ENCODE peak calls at places on chromosomes 2 and 18, in five cellular contexts. D is H9; B is GM23248; L is aorta; N is CD8-positive, alpha-beta memory T cell. U is an unnamed sample.

GRCh38 chr2:151410485-151410833 is 757 bp downstream of the RIF1 start:
- DNase-seq in D (no peak), B (peak), L (peak), N (peak), U (peak)

GRCh38 chr18:44725300-44726096 is 44.8 kb downstream of the SETBP1 start:
- DNase-seq in D (no peak), B (peak), L (peak), N (no peak), U (no peak)

GRCh38 chr2:227818569-227819397 is 5.1 kb downstream of the CCL20 start:
- DNase-seq in D (no peak), B (no peak), L (peak), N (no peak), U (no peak)

GRCh38 chr2:128467321-128467901 is 148.7 kb upstream of the HS6ST1 start:
- DNase-seq in D (peak), B (peak), L (no peak), N (no peak), U (no peak)

GRCh38 chr2:216664593-216665034 is 30.7 kb downstream of the IGFBP5 start:
- DNase-seq in D (no peak), B (peak), L (peak), N (no peak), U (no peak)

GRCh38 chr18:7567487-7568425 is 640 bp downstream of the PTPRM start:
- DNase-seq in D (peak), B (peak), L (peak), N (no peak), U (no peak)

GRCh38 chr2:121417826-121418225 is 112.9 kb upstream of the RNU4ATAC start:
- DNase-seq in D (no peak), B (no peak), L (no peak), N (no peak), U (no peak)

GRCh38 chr2:628651-629050 is 48.6 kb downstream of the TMEM18 start:
- DNase-seq in D (no peak), B (no peak), L (no peak), N (no peak), U (no peak)

GRCh38 chr2:41042343-41042742 is 590.5 kb upstream of the SLC8A1 start:
- DNase-seq in D (no peak), B (peak), L (no peak), N (no peak), U (no peak)

GRCh38 chr18:75107196-75107930 is 101.6 kb downstream of the PTGR3 start:
- DNase-seq in D (no peak), B (no peak), L (no peak), N (no peak), U (no peak)

GRCh38 chr18:12908706-12909105 is 24.7 kb upstream of the PTPN2 start:
- DNase-seq in D (no peak), B (peak), L (no peak), N (no peak), U (no peak)

GRCh38 chr18:76459687-76460350 is 35.2 kb downstream of the ZNF516 start:
- DNase-seq in D (peak), B (peak), L (peak), N (no peak), U (no peak)

GRCh38 chr2:39494784-39495251 is 57.7 kb upstream of the MAP4K3 start:
- DNase-seq in D (no peak), B (peak), L (peak), N (no peak), U (no peak)

GRCh38 chr2:186170693-186171092 is 315.4 kb upstream of the ZC3H15 start:
- DNase-seq in D (no peak), B (no peak), L (no peak), N (no peak), U (no peak)

GRCh38 chr2:185978634-185979405 is 240.2 kb downstream of the FSIP2 start:
- DNase-seq in D (no peak), B (peak), L (no peak), N (no peak), U (no peak)

GRCh38 chr2:18237298-18237697 is 323.2 kb downstream of the RDH14 start:
- DNase-seq in D (no peak), B (no peak), L (no peak), N (no peak), U (no peak)

GRCh38 chr2:53896864-53897263 is 37.1 kb upstream of the GPR75 start:
- DNase-seq in D (no peak), B (peak), L (no peak), N (no peak), U (no peak)

GRCh38 chr2:8255448-8255800 is 426.4 kb upstream of the ID2 start:
- DNase-seq in D (peak), B (peak), L (no peak), N (no peak), U (no peak)

GRCh38 chr18:23977103-23977502 is 37.5 kb upstream of the TTC39C start:
- DNase-seq in D (no peak), B (no peak), L (no peak), N (no peak), U (no peak)

GRCh38 chr2:120908314-120908975 is 172.8 kb downstream of the GLI2 start:
- DNase-seq in D (no peak), B (peak), L (peak), N (no peak), U (no peak)

GRCh38 chr2:184921676-184922075 is 323.3 kb downstream of the ZNF804A start:
- DNase-seq in D (no peak), B (no peak), L (no peak), N (no peak), U (no peak)

GRCh38 chr18:55419939-55420664 is 167.9 kb downstream of the TCF4 start:
- DNase-seq in D (no peak), B (peak), L (no peak), N (no peak), U (no peak)

GRCh38 chr2:241191101-241191500 is 2.6 kb downstream of the ANO7 start:
- DNase-seq in D (no peak), B (no peak), L (no peak), N (no peak), U (no peak)

GRCh38 chr2:27407798-27408491 is 1.4 kb downstream of the PPM1G start:
- DNase-seq in D (peak), B (peak), L (no peak), N (no peak), U (no peak)

GRCh38 chr2:11872247-11872947 is 126.0 kb downstream of the LPIN1 start:
- DNase-seq in D (no peak), B (no peak), L (no peak), N (no peak), U (no peak)

GRCh38 chr2:220703279-220703678 is 868.8 kb downstream of the EPHA4 start:
- DNase-seq in D (no peak), B (peak), L (no peak), N (no peak), U (no peak)

GRCh38 chr2:10392548-10392947 is 55.6 kb downstream of the ODC1 start:
- DNase-seq in D (no peak), B (no peak), L (no peak), N (no peak), U (no peak)

GRCh38 chr2:129817175-129817574 is 162.3 kb upstream of the RAB6C start:
- DNase-seq in D (no peak), B (no peak), L (no peak), N (no peak), U (no peak)

GRCh38 chr2:215684448-215685217 is 248.8 kb upstream of the FN1 start:
- DNase-seq in D (no peak), B (peak), L (no peak), N (no peak), U (no peak)

GRCh38 chr2:127814677-127815076 is 3.7 kb upstream of the WDR33 start:
- DNase-seq in D (no peak), B (no peak), L (no peak), N (no peak), U (no peak)

GRCh38 chr2:112812318-112813042 is 24.1 kb downstream of the IL1B start:
- DNase-seq in D (no peak), B (peak), L (no peak), N (no peak), U (no peak)

GRCh38 chr2:7956126-7956689 is 725.6 kb upstream of the ID2 start:
- DNase-seq in D (no peak), B (peak), L (no peak), N (no peak), U (no peak)

GRCh38 chr2:72204782-72205545 is 57.3 kb upstream of the CYP26B1 start:
- DNase-seq in D (no peak), B (peak), L (no peak), N (no peak), U (no peak)

GRCh38 chr2:145484443-145485086 is 964.6 kb upstream of the ZEB2 start:
- DNase-seq in D (no peak), B (peak), L (no peak), N (no peak), U (no peak)

GRCh38 chr2:95389256-95390119 is 13.0 kb upstream of the FAHD2A start:
- DNase-seq in D (peak), B (peak), L (no peak), N (no peak), U (peak)

GRCh38 chr2:236715511-236715961 is 145.9 kb downstream of the ACKR3 start:
- DNase-seq in D (no peak), B (peak), L (no peak), N (no peak), U (no peak)

GRCh38 chr2:132615329-132616085 is 54.5 kb downstream of the LYPD1 start:
- DNase-seq in D (no peak), B (no peak), L (no peak), N (no peak), U (no peak)

DNA sequence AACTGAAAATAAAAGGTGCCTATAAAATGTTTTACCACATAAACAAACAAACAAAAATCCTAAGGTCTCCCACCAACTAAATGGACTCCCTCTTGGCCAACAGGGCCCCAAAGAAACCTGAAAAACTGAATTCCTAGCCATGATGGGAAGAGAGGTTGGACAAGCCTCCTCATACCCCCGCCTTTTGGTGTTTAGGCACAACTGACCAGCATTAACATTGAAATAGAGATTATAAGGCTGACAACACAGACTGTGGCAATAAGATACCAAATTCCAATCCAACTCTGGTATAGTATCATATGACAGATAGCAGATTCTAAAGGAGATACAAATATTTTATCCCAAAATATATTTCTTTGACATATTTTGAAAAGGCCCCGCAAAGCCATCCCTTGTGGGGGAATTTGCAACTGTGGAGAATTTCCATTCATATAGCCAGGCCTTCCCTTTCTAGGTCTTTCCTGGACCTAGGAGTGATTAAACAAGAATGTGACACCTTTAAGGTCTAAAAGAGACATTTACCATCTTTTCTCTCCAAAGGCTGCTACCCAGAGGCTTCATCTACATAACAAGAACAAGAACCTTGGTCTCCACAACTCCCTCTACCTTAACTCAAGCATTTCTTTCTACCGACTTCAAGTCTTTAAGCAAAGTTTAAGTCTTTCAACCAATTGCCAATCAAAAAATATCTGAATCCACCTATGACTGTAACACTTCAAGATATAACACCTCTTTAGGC is 80.0 kb downstream of the CHN1 start:
- DNase-seq in D (no peak), B (no peak), L (no peak), N (no peak), U (no peak)
- H3K27ac ChIP-seq in D (peak), B (no peak), L (no peak), N (no peak), U (no peak)

GRCh38 chr2:226799976-226800940 is 638 bp upstream of the IRS1 start:
- DNase-seq in D (peak), B (peak), L (no peak), N (peak), U (no peak)
- H3K27ac ChIP-seq in D (no peak), B (peak), L (peak), N (no peak), U (peak)

GRCh38 chr2:46922606-46923005 is 7.0 kb upstream of the MCFD2 start:
- DNase-seq in D (no peak), B (no peak), L (no peak), N (no peak), U (no peak)

GRCh38 chr2:46922049-46922448 is 6.4 kb upstream of the MCFD2 start:
- DNase-seq in D (no peak), B (peak), L (no peak), N (no peak), U (no peak)

GRCh38 chr2:46924038-46924437 is 8.4 kb upstream of the MCFD2 start:
- DNase-seq in D (no peak), B (no peak), L (no peak), N (no peak), U (no peak)

GRCh38 chr2:46924608-46925007 is 9.0 kb upstream of the MCFD2 start:
- DNase-seq in D (no peak), B (no peak), L (peak), N (no peak), U (no peak)

GRCh38 chr2:46923011-46923669 is 7.5 kb upstream of the MCFD2 start:
- DNase-seq in D (no peak), B (peak), L (no peak), N (no peak), U (no peak)
- H3K27ac ChIP-seq in D (no peak), B (no peak), L (no peak), N (no peak), U (no peak)

GRCh38 chr18:21342372-21342771 is 100.3 kb downstream of the GREB1L start:
- DNase-seq in D (peak), B (no peak), L (no peak), N (no peak), U (no peak)
- H3K27ac ChIP-seq in D (no peak), B (no peak), L (no peak), N (no peak), U (no peak)

GRCh38 chr18:78241535-78242306 is 737.9 kb upstream of the SALL3 start:
- DNase-seq in D (no peak), B (no peak), L (no peak), N (no peak), U (no peak)
- H3K27ac ChIP-seq in D (no peak), B (no peak), L (no peak), N (no peak), U (no peak)

DNA sequence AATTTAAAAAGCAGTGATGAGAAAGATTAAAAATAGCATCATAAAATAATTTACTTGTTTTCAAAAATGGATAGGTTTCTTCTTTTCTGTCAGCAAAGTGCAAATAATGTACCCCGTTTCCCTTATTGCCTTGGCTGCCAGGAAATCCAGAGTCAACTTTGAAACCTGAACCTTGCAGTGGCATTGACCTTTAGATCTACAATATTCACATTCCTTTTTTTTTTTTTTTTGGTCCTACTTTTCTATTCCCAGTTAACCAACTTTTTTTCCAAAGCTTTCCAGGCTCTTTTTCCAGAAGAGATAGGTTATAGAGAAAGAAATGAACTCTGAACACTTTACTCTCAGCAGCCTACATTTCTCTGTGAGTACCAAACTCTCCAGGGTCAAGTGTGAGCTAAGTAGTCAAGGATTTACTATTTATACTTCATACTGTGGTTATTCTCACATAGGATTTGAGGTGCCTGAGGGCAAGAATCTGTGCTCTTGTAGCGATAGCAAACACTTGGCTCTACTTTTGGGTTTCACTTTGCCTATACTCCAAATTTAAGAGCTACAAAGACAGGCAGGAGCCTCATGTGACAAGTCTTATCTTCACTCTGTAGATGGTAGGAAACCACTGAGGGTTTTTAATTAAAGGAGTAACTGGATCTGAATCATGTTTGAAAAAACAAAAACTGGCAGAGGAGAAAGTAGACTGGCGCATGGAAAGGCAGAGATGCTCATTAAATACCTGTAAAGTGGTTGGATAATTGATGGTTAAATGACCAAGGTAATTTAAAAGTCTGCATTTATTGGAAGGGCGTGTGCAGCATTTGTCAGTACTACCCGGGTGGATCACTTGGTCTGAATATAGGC is 63.2 kb upstream of the TMEM17 start:
- DNase-seq in D (no peak), B (no peak), L (no peak), N (no peak), U (no peak)
- H3K27ac ChIP-seq in D (no peak), B (no peak), L (no peak), N (no peak), U (no peak)

GRCh38 chr2:20629581-20630291 is 21.2 kb downstream of the HS1BP3 start:
- DNase-seq in D (no peak), B (no peak), L (peak), N (no peak), U (peak)

GRCh38 chr2:20626698-20627471 is 24.0 kb downstream of the HS1BP3 start:
- DNase-seq in D (no peak), B (no peak), L (peak), N (no peak), U (no peak)

GRCh38 chr2:20627712-20628380 is 23.1 kb downstream of the HS1BP3 start:
- DNase-seq in D (no peak), B (no peak), L (peak), N (no peak), U (no peak)

GRCh38 chr2:20630967-20631366 is 19.9 kb downstream of the HS1BP3 start:
- DNase-seq in D (no peak), B (no peak), L (no peak), N (no peak), U (no peak)

DNA sequence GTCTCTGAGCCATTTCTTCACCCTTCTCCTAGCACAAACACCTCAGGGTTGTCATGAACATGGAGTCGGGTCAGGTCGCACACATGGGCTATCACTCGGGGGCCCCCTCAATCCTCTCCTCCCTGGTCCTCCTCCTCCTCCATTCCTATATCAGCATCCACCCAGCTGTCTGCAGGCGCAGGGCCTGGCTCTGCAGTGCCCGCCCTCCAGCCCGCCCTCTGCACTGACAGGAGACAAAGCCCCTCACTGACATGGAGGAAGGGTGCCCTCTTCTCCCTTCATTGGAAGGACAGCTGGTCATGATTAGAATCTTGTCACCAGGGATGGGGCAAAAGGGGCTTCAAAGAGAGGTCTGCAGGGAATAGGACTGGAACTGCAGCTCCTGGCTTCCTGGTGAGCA is 21.7 kb downstream of the HS1BP3 start:
- DNase-seq in D (no peak), B (no peak), L (no peak), N (no peak), U (no peak)
- H3K27ac ChIP-seq in D (no peak), B (no peak), L (no peak), N (no peak), U (peak)